ENCODE peak calls at places on chromosome 3, in seven cellular contexts. One of them, this sample, is unnamed.

GRCh38 chr3:14110699-14111098 is 14.0 kb downstream of the CHCHD4 start:
- DNase-seq in ovary: no peak
- DNase-seq in iris pigment epithelial cell: no peak
- DNase-seq in frontal cortex: no peak
- DNase-seq in mesenchymal stem cell: no peak
- DNase-seq in HFFc6: no peak
- DNase-seq in lower lobe of right lung: no peak
- DNase-seq in this sample: no peak

GRCh38 chr3:169100616-169101015 is 562.9 kb downstream of the MECOM start:
- DNase-seq in iris pigment epithelial cell: no peak
- DNase-seq in HFFc6: no peak
- DNase-seq in ovary: no peak
- DNase-seq in lower lobe of right lung: no peak
- DNase-seq in mesenchymal stem cell: no peak
- DNase-seq in frontal cortex: no peak
- DNase-seq in this sample: no peak

GRCh38 chr3:37726445-37727000 is 135.2 kb upstream of the CTDSPL start:
- DNase-seq in mesenchymal stem cell: no peak
- DNase-seq in HFFc6: no peak
- DNase-seq in iris pigment epithelial cell: no peak
- DNase-seq in lower lobe of right lung: no peak
- DNase-seq in frontal cortex: no peak
- DNase-seq in ovary: no peak
- DNase-seq in this sample: no peak

GRCh38 chr3:188507244-188507720 is 353.3 kb downstream of the LPP start:
- DNase-seq in HFFc6: peak
- DNase-seq in frontal cortex: peak
- DNase-seq in lower lobe of right lung: peak
- DNase-seq in iris pigment epithelial cell: peak
- DNase-seq in mesenchymal stem cell: peak
- DNase-seq in ovary: no peak
- DNase-seq in this sample: no peak

GRCh38 chr3:25587094-25587493 is 77.6 kb downstream of the TOP2B start:
- DNase-seq in iris pigment epithelial cell: peak
- DNase-seq in lower lobe of right lung: no peak
- DNase-seq in mesenchymal stem cell: peak
- DNase-seq in ovary: no peak
- DNase-seq in HFFc6: no peak
- DNase-seq in frontal cortex: no peak
- DNase-seq in this sample: no peak

GRCh38 chr3:160545481-160545880 is 19.9 kb downstream of the KPNA4 start:
- DNase-seq in ovary: no peak
- DNase-seq in lower lobe of right lung: no peak
- DNase-seq in frontal cortex: no peak
- DNase-seq in iris pigment epithelial cell: no peak
- DNase-seq in HFFc6: no peak
- DNase-seq in mesenchymal stem cell: no peak
- DNase-seq in this sample: no peak

GRCh38 chr3:16134173-16134928 is 40.1 kb upstream of the GALNT15 start:
- DNase-seq in iris pigment epithelial cell: no peak
- DNase-seq in mesenchymal stem cell: no peak
- DNase-seq in HFFc6: no peak
- DNase-seq in ovary: no peak
- DNase-seq in frontal cortex: no peak
- DNase-seq in lower lobe of right lung: no peak
- DNase-seq in this sample: no peak

GRCh38 chr3:197753263-197753662 is 3.6 kb downstream of the FYTTD1 start:
- DNase-seq in frontal cortex: no peak
- DNase-seq in HFFc6: no peak
- DNase-seq in mesenchymal stem cell: peak
- DNase-seq in ovary: no peak
- DNase-seq in iris pigment epithelial cell: no peak
- DNase-seq in lower lobe of right lung: no peak
- DNase-seq in this sample: no peak

GRCh38 chr3:146640955-146641867 is 36.1 kb upstream of the PLSCR5 start:
- DNase-seq in frontal cortex: peak
- DNase-seq in lower lobe of right lung: no peak
- DNase-seq in iris pigment epithelial cell: peak
- DNase-seq in ovary: no peak
- DNase-seq in mesenchymal stem cell: peak
- DNase-seq in HFFc6: peak
- DNase-seq in this sample: no peak

GRCh38 chr3:77563012-77563411 is 523.1 kb downstream of the ROBO2 start:
- DNase-seq in frontal cortex: no peak
- DNase-seq in lower lobe of right lung: no peak
- DNase-seq in ovary: no peak
- DNase-seq in mesenchymal stem cell: no peak
- DNase-seq in iris pigment epithelial cell: no peak
- DNase-seq in HFFc6: no peak
- DNase-seq in this sample: no peak

GRCh38 chr3:187902938-187903337 is 157.7 kb upstream of the BCL6 start:
- DNase-seq in frontal cortex: no peak
- DNase-seq in lower lobe of right lung: no peak
- DNase-seq in mesenchymal stem cell: no peak
- DNase-seq in iris pigment epithelial cell: peak
- DNase-seq in HFFc6: peak
- DNase-seq in ovary: no peak
- DNase-seq in this sample: no peak

GRCh38 chr3:15108082-15108545 is 9.2 kb upstream of the RBSN start:
- DNase-seq in ovary: peak
- DNase-seq in frontal cortex: peak
- DNase-seq in HFFc6: peak
- DNase-seq in iris pigment epithelial cell: peak
- DNase-seq in mesenchymal stem cell: peak
- DNase-seq in lower lobe of right lung: peak
- DNase-seq in this sample: peak

This sample was measured in left cardiac atrium.